ENCODE peak calls at places on chromosomes 4 and X, in eight cellular contexts. R is mesendoderm, I is upper lobe of right lung, T is breast epithelium, E is left ventricle myocardium inferior, M is left lung, N is neural progenitor cell, X is upper lobe of left lung. P is an unnamed sample. For H3K4me1, the result is how much of the 10 kb centered on the place peaks cover.

GRCh38 chr4:77347341-77347740 is 190.3 kb downstream of the CCNG2 start:
- DNase-seq in R (no peak), I (no peak), T (no peak), E (no peak), M (no peak), N (no peak), X (no peak), P (no peak)

GRCh38 chrX:149512225-149512885 is 7.2 kb upstream of the IDS start:
- DNase-seq in R (peak), I (peak), T (peak), E (peak), M (peak), N (peak), X (no peak), P (peak)

GRCh38 chr4:127809173-127809800 is 27.2 kb downstream of the HSPA4L start:
- DNase-seq in R (peak), I (no peak), T (no peak), E (no peak), M (no peak), N (peak), X (no peak), P (peak)

GRCh38 chrX:38798956-38799355 is 2.3 kb upstream of the MID1IP1 start:
- DNase-seq in R (no peak), I (no peak), T (no peak), E (no peak), M (no peak), N (no peak), X (no peak), P (no peak)

GRCh38 chrX:48938721-48939416 is 18.5 kb downstream of the OTUD5 start:
- DNase-seq in R (no peak), I (no peak), T (no peak), E (no peak), M (no peak), N (no peak), X (no peak), P (no peak)

GRCh38 chr4:52968696-52969095 is 106.6 kb downstream of the RASL11B start:
- DNase-seq in R (no peak), I (no peak), T (no peak), E (no peak), M (no peak), N (no peak), X (no peak), P (no peak)

GRCh38 chr4:58514299-58514698 is 1404.1 kb upstream of the IGFBP7 start:
- DNase-seq in R (no peak), I (no peak), T (no peak), E (no peak), M (no peak), N (no peak), X (no peak), P (no peak)

GRCh38 chr4:33184684-33185083 is 2464.5 kb downstream of the PCDH7 start:
- DNase-seq in R (no peak), I (no peak), T (no peak), E (no peak), M (no peak), N (no peak), X (no peak), P (no peak)

GRCh38 chrX:75156537-75156945 is 458 bp upstream of the ABCB7 start:
- DNase-seq in R (peak), I (no peak), T (no peak), E (no peak), M (no peak), N (no peak), X (no peak), P (peak)

GRCh38 chrX:153643431-153644351 is 3.3 kb upstream of the DUSP9 start:
- DNase-seq in R (no peak), I (peak), T (no peak), E (no peak), M (no peak), N (peak), X (no peak), P (no peak)

GRCh38 chr4:141524116-141524515 is 112.3 kb upstream of the IL15 start:
- DNase-seq in R (no peak), I (no peak), T (no peak), E (no peak), M (no peak), N (no peak), X (no peak), P (no peak)

GRCh38 chr4:54482529-54482961 is 175.2 kb upstream of the KIT start:
- DNase-seq in R (peak), I (no peak), T (no peak), E (no peak), M (no peak), N (no peak), X (no peak), P (no peak)

GRCh38 chr4:36280555-36280954 is 861 bp upstream of the DTHD1 start:
- DNase-seq in R (peak), I (no peak), T (no peak), E (no peak), M (no peak), N (peak), X (no peak), P (peak)

GRCh38 chrX:48569958-48570357 is 4.3 kb upstream of the RBM3 start:
- DNase-seq in R (no peak), I (no peak), T (no peak), E (no peak), M (no peak), N (no peak), X (no peak), P (no peak)

GRCh38 chr4:72568959-72569718 is at the start of gene ADAMTS3:
- DNase-seq in R (peak), I (peak), T (peak), E (peak), M (peak), N (peak), X (peak), P (peak)

GRCh38 chr4:174041555-174042110 is 241.8 kb downstream of the FBXO8 start:
- DNase-seq in R (no peak), I (no peak), T (no peak), E (no peak), M (no peak), N (peak), X (no peak), P (no peak)

GRCh38 chr4:57153207-57153606 is 43.0 kb upstream of the IGFBP7 start:
- DNase-seq in R (no peak), I (no peak), T (no peak), E (no peak), M (no peak), N (no peak), X (no peak), P (no peak)

GRCh38 chr4:42845586-42845985 is 46.9 kb upstream of the GRXCR1 start:
- DNase-seq in R (no peak), I (no peak), T (no peak), E (no peak), M (no peak), N (no peak), X (no peak), P (no peak)

GRCh38 chrX:154043003-154043402 is 23.3 kb upstream of the IRAK1 start:
- DNase-seq in R (no peak), I (no peak), T (no peak), E (no peak), M (no peak), N (no peak), X (no peak), P (no peak)

GRCh38 chrX:42708222-42708621 is 69.7 kb downstream of the PPP1R2C start:
- DNase-seq in R (no peak), I (no peak), T (no peak), E (no peak), M (no peak), N (no peak), X (no peak), P (no peak)

GRCh38 chr4:26937567-26937966 is 76.9 kb downstream of the STIM2 start:
- DNase-seq in R (peak), I (no peak), T (no peak), E (no peak), M (no peak), N (no peak), X (no peak), P (no peak)

GRCh38 chr4:90071289-90072235 is 55.6 kb upstream of the CCSER1 start:
- DNase-seq in R (no peak), I (no peak), T (no peak), E (no peak), M (no peak), N (no peak), X (no peak), P (no peak)

GRCh38 chrX:153925739-153926593 is at the start of gene ARHGAP4:
- DNase-seq in R (peak), I (peak), T (no peak), E (no peak), M (no peak), N (peak), X (peak), P (no peak)

GRCh38 chrX:107324493-107325310 is 118.3 kb downstream of the DNAAF6 start:
- DNase-seq in R (peak), I (peak), T (no peak), E (no peak), M (peak), N (peak), X (peak), P (peak)

GRCh38 chr4:172691552-172691951 is 477.1 kb upstream of the GALNT7 start:
- DNase-seq in R (no peak), I (no peak), T (no peak), E (no peak), M (no peak), N (no peak), X (no peak), P (no peak)

GRCh38 chr4:15003441-15003890 is 1.2 kb downstream of the CPEB2 start:
- DNase-seq in R (peak), I (peak), T (peak), E (peak), M (peak), N (peak), X (peak), P (peak)

GRCh38 chr4:120893314-120893713 is 29.2 kb downstream of the PRDM5 start:
- DNase-seq in R (no peak), I (no peak), T (no peak), E (no peak), M (no peak), N (no peak), X (no peak), P (no peak)

GRCh38 chr4:13484749-13485345 is 707 bp upstream of the RAB28 start:
- DNase-seq in R (no peak), I (no peak), T (no peak), E (no peak), M (no peak), N (peak), X (no peak), P (no peak)

GRCh38 chr4:5137927-5138326 is 86.6 kb downstream of the STK32B start:
- DNase-seq in R (no peak), I (no peak), T (no peak), E (no peak), M (no peak), N (no peak), X (no peak), P (no peak)

GRCh38 chrX:84441143-84441542 is 61.1 kb downstream of the HDX start:
- DNase-seq in R (no peak), I (no peak), T (no peak), E (no peak), M (no peak), N (no peak), X (no peak), P (no peak)

GRCh38 chrX:140057001-140057411 is 91.7 kb upstream of the CXorf66 start:
- DNase-seq in R (peak), I (peak), T (peak), E (peak), M (peak), N (peak), X (no peak), P (peak)

GRCh38 chr4:181877329-181877848 is 365.8 kb upstream of the TENM3 start:
- DNase-seq in R (peak), I (no peak), T (no peak), E (no peak), M (no peak), N (no peak), X (no peak), P (no peak)

GRCh38 chr4:14867847-14868246 is 134.4 kb upstream of the CPEB2 start:
- DNase-seq in R (peak), I (no peak), T (no peak), E (no peak), M (no peak), N (peak), X (peak), P (no peak)

GRCh38 chrX:108696690-108697089 is 39.7 kb downstream of the IRS4 start:
- DNase-seq in R (no peak), I (no peak), T (no peak), E (no peak), M (no peak), N (no peak), X (no peak), P (no peak)

GRCh38 chr4:183132081-183132480 is 33.0 kb downstream of the WWC2 start:
- DNase-seq in R (no peak), I (no peak), T (no peak), E (no peak), M (no peak), N (no peak), X (no peak), P (no peak)

GRCh38 chrX:78429172-78429571 is 101.8 kb upstream of the CYSLTR1 start:
- DNase-seq in R (no peak), I (no peak), T (no peak), E (no peak), M (no peak), N (no peak), X (no peak), P (no peak)

GRCh38 chrX:103847174-103847870 is 15.3 kb upstream of the RAB9B start:
- DNase-seq in R (no peak), I (no peak), T (no peak), E (no peak), M (no peak), N (no peak), X (no peak), P (no peak)

GRCh38 chrX:108199691-108200090 is 108.1 kb downstream of the ATG4A start:
- DNase-seq in R (peak), I (no peak), T (no peak), E (no peak), M (no peak), N (peak), X (no peak), P (no peak)

GRCh38 chrX:81232218-81232617 is 30.3 kb downstream of the SH3BGRL start:
- DNase-seq in R (no peak), I (no peak), T (no peak), E (no peak), M (no peak), N (no peak), X (no peak), P (no peak)
- H3K4me1 ChIP-seq in R (under half), I (under half), T (under half), E (under half), M (under half), N (under half), X (under half), P (under half)

GRCh38 chr4:10298681-10299080 is 158.5 kb downstream of the ZNF518B start:
- DNase-seq in R (no peak), I (no peak), T (no peak), E (no peak), M (no peak), N (no peak), X (no peak), P (no peak)

GRCh38 chr4:10296730-10297129 is 160.5 kb downstream of the ZNF518B start:
- DNase-seq in R (peak), I (no peak), T (peak), E (no peak), M (no peak), N (peak), X (no peak), P (peak)

GRCh38 chr4:10303291-10303690 is 153.9 kb downstream of the ZNF518B start:
- DNase-seq in R (no peak), I (no peak), T (no peak), E (no peak), M (no peak), N (no peak), X (no peak), P (no peak)

GRCh38 chr4:10302096-10302495 is 155.1 kb downstream of the ZNF518B start:
- DNase-seq in R (no peak), I (no peak), T (no peak), E (no peak), M (no peak), N (no peak), X (no peak), P (no peak)

GRCh38 chr4:10299601-10300000 is 157.6 kb downstream of the ZNF518B start:
- DNase-seq in R (no peak), I (no peak), T (no peak), E (no peak), M (no peak), N (no peak), X (no peak), P (no peak)
- H3K27ac ChIP-seq in R (no peak), I (no peak), T (no peak), E (no peak), M (no peak), N (no peak), X (no peak), P (no peak)

DNA sequence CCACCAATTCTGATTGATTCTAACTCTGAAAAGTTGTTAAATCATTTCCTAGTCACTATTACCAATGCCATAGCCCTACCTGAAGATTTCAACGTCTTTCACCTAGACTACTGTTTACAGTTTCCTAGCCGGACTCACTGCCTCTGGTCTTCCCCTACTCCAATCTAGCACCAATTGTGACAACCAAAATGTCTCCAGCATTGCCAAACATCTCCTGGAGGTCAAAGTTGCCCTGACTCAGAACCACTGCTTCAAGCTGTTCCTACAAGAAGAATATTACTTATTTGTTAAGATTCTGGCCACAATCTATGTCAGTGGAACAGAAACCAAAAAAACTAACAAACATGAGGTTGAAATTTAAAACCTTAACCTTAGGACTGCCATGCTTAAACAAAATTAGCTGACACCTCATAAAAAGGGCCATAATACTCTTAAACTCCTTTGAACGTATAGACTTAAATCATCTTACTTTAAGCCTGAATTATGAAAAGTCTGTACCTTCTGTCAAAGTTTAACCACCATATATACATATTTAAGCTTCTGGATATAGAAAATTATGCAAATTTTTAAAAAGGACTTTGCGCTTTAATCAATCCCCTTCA is 2.1 kb downstream of the PDS5A start:
- DNase-seq in R (no peak), I (no peak), T (no peak), E (no peak), M (no peak), N (no peak), X (no peak), P (no peak)
- H3K4me1 ChIP-seq in R (under half), I (under half), T (under half), E (half or more), M (under half), N (under half), X (under half), P (under half)

GRCh38 chrX:43846558-43846957 is 35.7 kb downstream of the MAOB start:
- DNase-seq in R (no peak), I (no peak), T (no peak), E (no peak), M (no peak), N (no peak), X (no peak), P (no peak)

GRCh38 chrX:43845776-43846175 is 36.5 kb downstream of the MAOB start:
- DNase-seq in R (no peak), I (no peak), T (no peak), E (no peak), M (no peak), N (no peak), X (no peak), P (no peak)

GRCh38 chrX:43847352-43847751 is 34.9 kb downstream of the MAOB start:
- DNase-seq in R (no peak), I (no peak), T (no peak), E (no peak), M (no peak), N (no peak), X (no peak), P (no peak)

GRCh38 chrX:43850612-43851011 is 31.6 kb downstream of the MAOB start:
- DNase-seq in R (no peak), I (no peak), T (no peak), E (no peak), M (no peak), N (no peak), X (no peak), P (no peak)

DNA sequence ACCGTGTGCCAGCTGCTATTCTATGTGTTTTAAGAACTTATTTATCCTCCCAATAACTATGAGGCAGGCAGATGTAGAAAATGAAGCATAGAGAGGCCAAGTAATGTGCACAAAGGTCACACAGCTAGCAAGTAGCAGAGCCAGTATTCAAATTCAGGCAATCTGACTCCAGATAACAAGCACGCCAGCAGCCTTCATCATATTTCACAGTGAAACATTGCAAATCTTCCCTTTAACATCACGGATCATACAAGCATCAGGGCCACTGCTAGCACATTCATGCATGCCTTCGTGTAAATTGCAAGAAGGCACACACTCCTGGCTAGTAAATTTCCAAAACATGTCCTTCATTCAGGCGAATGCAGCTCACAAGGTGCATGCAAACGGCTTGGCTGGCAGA is 33.1 kb downstream of the MAOB start:
- DNase-seq in R (no peak), I (no peak), T (no peak), E (no peak), M (no peak), N (no peak), X (no peak), P (no peak)
- H3K27ac ChIP-seq in R (no peak), I (no peak), T (no peak), E (no peak), M (no peak), N (no peak), X (no peak), P (no peak)

GRCh38 chrX:1481636-1482529 is 29.2 kb upstream of the ASMTL start:
- DNase-seq in R (peak), I (peak), T (no peak), E (peak), M (peak), N (peak), X (no peak), P (peak)

GRCh38 chrX:1486177-1486576 is 33.5 kb upstream of the ASMTL start:
- DNase-seq in R (no peak), I (peak), T (no peak), E (no peak), M (no peak), N (no peak), X (no peak), P (no peak)

GRCh38 chrX:1484638-1485019 is 31.9 kb upstream of the ASMTL start:
- DNase-seq in R (no peak), I (no peak), T (no peak), E (no peak), M (no peak), N (no peak), X (no peak), P (no peak)

GRCh38 chrX:1485033-1485432 is 32.3 kb upstream of the ASMTL start:
- DNase-seq in R (no peak), I (peak), T (no peak), E (no peak), M (no peak), N (no peak), X (no peak), P (no peak)

DNA sequence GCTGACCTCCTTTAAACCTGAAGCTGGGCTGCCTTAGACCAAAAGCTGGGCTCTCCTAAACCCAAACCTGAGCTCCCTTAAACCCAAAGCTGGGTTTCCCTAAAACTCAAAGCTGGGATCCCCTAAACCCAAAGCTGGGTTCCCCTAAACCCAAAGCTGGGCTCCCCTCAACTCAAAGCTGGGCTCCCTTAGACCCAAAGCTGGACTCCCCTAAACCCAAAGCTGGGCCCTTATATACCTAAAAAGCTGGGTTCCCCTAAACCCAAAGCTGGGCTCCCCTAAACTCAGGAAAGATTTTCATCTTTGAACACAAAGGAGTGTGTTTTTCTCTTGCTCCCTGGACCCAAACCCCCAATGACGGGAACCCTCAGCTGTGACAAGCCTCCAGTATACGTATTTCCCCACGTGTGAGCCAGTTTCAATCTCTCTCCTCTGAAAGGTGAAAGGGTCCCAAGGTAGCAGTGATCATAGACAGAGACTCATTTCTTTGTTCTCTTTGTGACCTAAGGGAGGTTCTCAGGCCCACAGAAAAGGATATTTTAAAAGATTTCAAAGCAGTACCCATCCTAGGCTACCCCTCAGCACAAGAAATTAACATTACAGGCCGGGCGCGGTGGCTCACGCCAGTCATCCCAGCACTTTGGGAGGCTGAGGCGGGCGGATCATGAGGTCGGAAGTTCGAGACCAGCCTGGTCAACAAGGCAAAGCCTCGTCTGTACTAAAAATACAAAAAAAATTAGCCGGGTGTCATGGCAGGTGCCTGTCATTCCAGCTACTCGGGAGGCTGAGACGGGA is 31.3 kb upstream of the ASMTL start:
- DNase-seq in R (no peak), I (peak), T (no peak), E (no peak), M (no peak), N (no peak), X (no peak), P (no peak)
- H3K4me1 ChIP-seq in R (under half), I (under half), T (under half), E (under half), M (under half), N (under half), X (under half), P (under half)

GRCh38 chr4:24007740-24008348 is 118.0 kb upstream of the PPARGC1A start:
- DNase-seq in R (peak), I (no peak), T (no peak), E (no peak), M (no peak), N (no peak), X (no peak), P (no peak)
- H3K27ac ChIP-seq in R (no peak), I (no peak), T (no peak), E (no peak), M (no peak), N (no peak), X (no peak), P (no peak)

P was measured in thyroid gland.